ENCODE peak calls at places on chromosomes 3 and 15, in ten cellular contexts. F is activated T-helper 1 cell treated with anti-CD3 and anti-CD28 coated beads, Interleukin-2, amount 50 U/mL, for 16 hours; T is activated T-cell treated with anti-CD3 and anti-CD28 coated beads, Interleukin-2, amount 50 U/mL, for 24 hours; B is NCI-H1105; P is H9; G is GM03348; J is astrocyte of the spinal cord; R is NCI-H2029 treated with DMSO at 0.1 percent for 48 hours; H is stromal cell of bone marrow; X is cardiac fibroblast. Q is an unnamed sample.

GRCh38 chr15:36635681-36636080 is 56.3 kb downstream of the CDIN1 start:
- DNase-seq in F (no peak), T (no peak), B (no peak), P (no peak), G (no peak), J (no peak), R (no peak), H (no peak), X (no peak), Q (no peak)

GRCh38 chr3:70716832-70717231 is 404.4 kb upstream of the MDFIC2 start:
- DNase-seq in F (no peak), T (no peak), B (no peak), P (no peak), G (peak), J (peak), R (no peak), H (peak), X (peak), Q (peak)

GRCh38 chr3:86978111-86978528 is 12.8 kb downstream of the VGLL3 start:
- DNase-seq in F (no peak), T (no peak), B (no peak), P (no peak), G (peak), J (no peak), R (no peak), H (no peak), X (peak), Q (no peak)

GRCh38 chr3:94046533-94046932 is 16.2 kb downstream of the DHFR2 start:
- DNase-seq in F (no peak), T (no peak), B (no peak), P (no peak), G (no peak), J (no peak), R (no peak), H (no peak), X (no peak), Q (no peak)

GRCh38 chr3:9078561-9079240 is 115.4 kb upstream of the RAD18 start:
- DNase-seq in F (no peak), T (no peak), B (no peak), P (no peak), G (no peak), J (no peak), R (no peak), H (no peak), X (no peak), Q (no peak)

GRCh38 chr15:77034620-77035467 is 36.1 kb downstream of the TSPAN3 start:
- DNase-seq in F (no peak), T (peak), B (no peak), P (peak), G (peak), J (no peak), R (no peak), H (no peak), X (no peak), Q (peak)

GRCh38 chr3:129120254-129121004 is 1.2 kb downstream of the RAB43 start:
- DNase-seq in F (peak), T (peak), B (no peak), P (peak), G (peak), J (peak), R (no peak), H (peak), X (peak), Q (peak)

GRCh38 chr3:71579934-71580318 is 3.6 kb downstream of the FOXP1 start:
- DNase-seq in F (no peak), T (no peak), B (no peak), P (no peak), G (peak), J (peak), R (no peak), H (peak), X (peak), Q (peak)

GRCh38 chr3:185796431-185797107 is 28.3 kb downstream of the IGF2BP2 start:
- DNase-seq in F (no peak), T (no peak), B (no peak), P (no peak), G (peak), J (peak), R (no peak), H (no peak), X (peak), Q (no peak)

GRCh38 chr3:16373270-16373785 is 108.3 kb downstream of the OXNAD1 start:
- DNase-seq in F (no peak), T (no peak), B (no peak), P (no peak), G (no peak), J (no peak), R (no peak), H (no peak), X (no peak), Q (no peak)

GRCh38 chr3:149332781-149333517 is 487 bp downstream of the TM4SF18 start:
- DNase-seq in F (no peak), T (no peak), B (no peak), P (no peak), G (no peak), J (peak), R (no peak), H (no peak), X (no peak), Q (no peak)

GRCh38 chr3:46675843-46676567 is 17.5 kb downstream of the ALS2CL start:
- DNase-seq in F (no peak), T (no peak), B (no peak), P (no peak), G (peak), J (no peak), R (no peak), H (peak), X (peak), Q (no peak)

GRCh38 chr15:38002883-38003477 is 68.5 kb downstream of the TMCO5A start:
- DNase-seq in F (no peak), T (no peak), B (no peak), P (peak), G (peak), J (peak), R (no peak), H (peak), X (peak), Q (peak)

GRCh38 chr3:4678320-4678719 is 185.2 kb downstream of the ITPR1 start:
- DNase-seq in F (no peak), T (no peak), B (no peak), P (no peak), G (no peak), J (no peak), R (no peak), H (no peak), X (no peak), Q (no peak)

GRCh38 chr3:174810256-174810655 is 48.9 kb upstream of the NAALADL2 start:
- DNase-seq in F (no peak), T (no peak), B (no peak), P (no peak), G (no peak), J (no peak), R (no peak), H (no peak), X (no peak), Q (no peak)

GRCh38 chr3:41683666-41684350 is 278.1 kb downstream of the ULK4 start:
- DNase-seq in F (no peak), T (no peak), B (no peak), P (no peak), G (peak), J (peak), R (no peak), H (peak), X (peak), Q (no peak)

GRCh38 chr3:147298511-147298982 is 107.8 kb downstream of the ZIC4 start:
- DNase-seq in F (no peak), T (no peak), B (no peak), P (no peak), G (peak), J (peak), R (no peak), H (peak), X (peak), Q (no peak)

GRCh38 chr15:91407237-91407889 is 307.3 kb downstream of the SV2B start:
- DNase-seq in F (no peak), T (no peak), B (peak), P (peak), G (no peak), J (peak), R (peak), H (no peak), X (peak), Q (no peak)

GRCh38 chr15:62474771-62475124 is 309.7 kb upstream of the C2CD4B start:
- DNase-seq in F (no peak), T (no peak), B (no peak), P (no peak), G (peak), J (no peak), R (no peak), H (no peak), X (no peak), Q (no peak)

GRCh38 chr3:64291956-64292355 is 66.7 kb upstream of the PRICKLE2 start:
- DNase-seq in F (no peak), T (no peak), B (no peak), P (no peak), G (peak), J (no peak), R (no peak), H (peak), X (peak), Q (no peak)

GRCh38 chr3:52401021-52401420 is 43.9 kb downstream of the SEMA3G start:
- DNase-seq in F (no peak), T (no peak), B (no peak), P (no peak), G (no peak), J (no peak), R (no peak), H (no peak), X (no peak), Q (no peak)

GRCh38 chr3:62139957-62140356 is 233.4 kb downstream of the FEZF2 start:
- DNase-seq in F (no peak), T (no peak), B (no peak), P (no peak), G (peak), J (peak), R (no peak), H (peak), X (peak), Q (no peak)

GRCh38 chr3:33315826-33316225 is 38.6 kb downstream of the FBXL2 start:
- DNase-seq in F (no peak), T (no peak), B (no peak), P (no peak), G (no peak), J (peak), R (no peak), H (peak), X (peak), Q (no peak)

GRCh38 chr3:71104090-71104489 is 479.4 kb downstream of the FOXP1 start:
- DNase-seq in F (no peak), T (no peak), B (no peak), P (no peak), G (peak), J (peak), R (no peak), H (peak), X (peak), Q (no peak)

GRCh38 chr3:152969557-152970300 is 134.8 kb downstream of the P2RY1 start:
- DNase-seq in F (no peak), T (no peak), B (no peak), P (no peak), G (peak), J (peak), R (no peak), H (no peak), X (peak), Q (no peak)

GRCh38 chr3:186789554-186790260 is 6.3 kb downstream of the EIF4A2 start:
- DNase-seq in F (no peak), T (no peak), B (no peak), P (no peak), G (no peak), J (peak), R (no peak), H (no peak), X (no peak), Q (no peak)

GRCh38 chr15:37072181-37072580 is 28.2 kb downstream of the MEIS2 start:
- DNase-seq in F (no peak), T (no peak), B (no peak), P (no peak), G (no peak), J (no peak), R (no peak), H (no peak), X (no peak), Q (no peak)

GRCh38 chr3:63625161-63625560 is 27.3 kb upstream of the SNTN start:
- DNase-seq in F (no peak), T (no peak), B (peak), P (no peak), G (peak), J (peak), R (no peak), H (peak), X (peak), Q (no peak)